ENCODE peak calls at places on chromosome 21, in six cellular contexts. K, X, G, B, Q and S are unnamed samples.

GRCh38 chr21:44057960-44058651 is 46.0 kb downstream of the TRAPPC10 start:
- DNase-seq in K (no peak), X (no peak), G (no peak), B (no peak), Q (no peak), S (no peak)

GRCh38 chr21:34074283-34075098 is 1.1 kb downstream of the MRPS6 start:
- DNase-seq in K (peak), X (no peak), G (peak), B (no peak), Q (no peak), S (peak)

GRCh38 chr21:25467891-25468290 is 139.4 kb downstream of the MRPL39 start:
- DNase-seq in K (no peak), X (peak), G (no peak), B (no peak), Q (no peak), S (no peak)

GRCh38 chr21:31382060-31382459 is 38.0 kb upstream of the TIAM1 start:
- DNase-seq in K (no peak), X (no peak), G (no peak), B (no peak), Q (no peak), S (no peak)

GRCh38 chr21:37710555-37711293 is 205.5 kb downstream of the KCNJ6 start:
- DNase-seq in K (peak), X (no peak), G (no peak), B (no peak), Q (peak), S (no peak)

GRCh38 chr21:28215214-28215954 is 777.3 kb downstream of the LTN1 start:
- DNase-seq in K (no peak), X (peak), G (peak), B (no peak), Q (peak), S (no peak)

GRCh38 chr21:24023402-24023801 is 1583.9 kb downstream of the MRPL39 start:
- DNase-seq in K (no peak), X (no peak), G (no peak), B (no peak), Q (no peak), S (no peak)

GRCh38 chr21:18617291-18617690 is 213.7 kb upstream of the TMPRSS15 start:
- DNase-seq in K (no peak), X (no peak), G (no peak), B (no peak), Q (no peak), S (no peak)

GRCh38 chr21:43613755-43614638 is 45.3 kb downstream of the HSF2BP start:
- DNase-seq in K (no peak), X (peak), G (peak), B (no peak), Q (peak), S (no peak)

GRCh38 chr21:34199121-34199910 is 125.9 kb downstream of the MRPS6 start:
- DNase-seq in K (no peak), X (no peak), G (no peak), B (no peak), Q (no peak), S (no peak)

GRCh38 chr21:29080454-29080930 is 7.0 kb upstream of the CCT8 start:
- DNase-seq in K (no peak), X (peak), G (no peak), B (no peak), Q (no peak), S (no peak)

GRCh38 chr21:38170283-38170682 is 86.5 kb upstream of the KCNJ15 start:
- DNase-seq in K (peak), X (peak), G (peak), B (no peak), Q (peak), S (peak)

GRCh38 chr21:17045214-17045835 is 467.5 kb upstream of the CXADR start:
- DNase-seq in K (no peak), X (peak), G (peak), B (no peak), Q (peak), S (no peak)

GRCh38 chr21:43957128-43957571 is 55.0 kb upstream of the TRAPPC10 start:
- DNase-seq in K (no peak), X (no peak), G (no peak), B (no peak), Q (no peak), S (peak)

GRCh38 chr21:43591468-43592050 is 67.7 kb downstream of the HSF2BP start:
- DNase-seq in K (no peak), X (peak), G (no peak), B (no peak), Q (peak), S (no peak)

GRCh38 chr21:22842875-22843274 is 1844.7 kb downstream of the NCAM2 start:
- DNase-seq in K (no peak), X (no peak), G (no peak), B (no peak), Q (no peak), S (peak)

GRCh38 chr21:41217656-41218380 is 49.9 kb downstream of the BACE2 start:
- DNase-seq in K (peak), X (peak), G (peak), B (no peak), Q (peak), S (peak)

GRCh38 chr21:15291621-15292266 is 226.9 kb upstream of the NRIP1 start:
- DNase-seq in K (peak), X (no peak), G (no peak), B (no peak), Q (no peak), S (no peak)

GRCh38 chr21:44074315-44074958 is 32.8 kb upstream of the PWP2 start:
- DNase-seq in K (peak), X (no peak), G (no peak), B (no peak), Q (no peak), S (no peak)

GRCh38 chr21:34908424-34909055 is 140.6 kb downstream of the RUNX1 start:
- DNase-seq in K (no peak), X (peak), G (peak), B (no peak), Q (peak), S (no peak)

GRCh38 chr21:38171723-38172344 is 85.0 kb upstream of the KCNJ15 start:
- DNase-seq in K (no peak), X (peak), G (peak), B (no peak), Q (peak), S (peak)

GRCh38 chr21:38478782-38479181 is 19.5 kb downstream of the ERG start:
- DNase-seq in K (no peak), X (peak), G (peak), B (no peak), Q (peak), S (no peak)

GRCh38 chr21:32578107-32578691 is 7.1 kb downstream of the TCP10L start:
- DNase-seq in K (peak), X (peak), G (peak), B (no peak), Q (no peak), S (peak)
- TF ChIP-seq CTCF in K (no peak), X (peak), G (peak), B (no peak), Q (peak), S (peak)

GRCh38 chr21:45354970-45355369 is 50.0 kb upstream of the COL18A1 start:
- DNase-seq in K (no peak), X (no peak), G (no peak), B (no peak), Q (no peak), S (no peak)
- TF ChIP-seq CTCF in K (no peak), X (no peak), G (no peak), B (no peak), Q (no peak), S (no peak)

GRCh38 chr21:45768741-45769049 is 125.2 kb downstream of the PCBP3 start:
- DNase-seq in K (no peak), X (no peak), G (no peak), B (no peak), Q (no peak), S (no peak)
- TF ChIP-seq CTCF in K (no peak), X (no peak), G (peak), B (no peak), Q (no peak), S (no peak)

DNA sequence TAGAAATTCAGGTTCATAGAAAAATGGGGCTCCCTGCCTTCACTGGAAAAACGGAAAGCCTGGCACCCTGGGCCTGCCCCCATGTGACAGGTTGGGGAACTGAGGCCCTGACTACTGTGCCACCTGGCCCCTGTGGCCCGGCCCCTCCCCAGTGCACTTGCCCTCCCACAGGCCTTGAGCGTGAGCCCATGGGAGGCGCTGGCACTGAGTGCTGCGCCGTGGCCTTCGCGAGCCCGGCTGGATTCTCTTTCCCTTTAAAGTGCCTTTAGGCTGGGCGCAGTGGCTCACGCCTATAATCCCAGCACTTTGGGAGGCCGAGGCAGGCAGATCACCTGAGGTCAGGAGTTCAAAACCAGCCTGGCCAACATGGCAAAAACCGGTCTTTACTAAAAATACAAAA is 45.7 kb downstream of the SLC37A1 start:
- DNase-seq in K (no peak), X (no peak), G (no peak), B (no peak), Q (no peak), S (no peak)
- TF ChIP-seq CTCF in K (no peak), X (no peak), G (no peak), B (no peak), Q (no peak), S (no peak)